ENCODE peak calls at places on chromosomes 4 and X, in seven cellular contexts. One of them, this sample, is unnamed.

GRCh38 chrX:120457766-120458180 is 11.3 kb downstream of the LAMP2 start:
- DNase-seq in activated CD8-positive, alpha-beta T cell treated with anti-CD3 and anti-CD28 coated beads for 36 hours: no peak
- DNase-seq in WTC11: no peak
- DNase-seq in iris pigment epithelial cell: peak
- DNase-seq in stimulated activated CD4-positive, alpha-beta T cell treated with anti-CD3 and anti-CD28 coated beads, Interleukin-4, amount 100 ng/mL, for 24 hours: no peak
- DNase-seq in NB4: peak
- DNase-seq in HEK293T: no peak
- DNase-seq in this sample: no peak

GRCh38 chrX:41664307-41665299 is 24.2 kb upstream of the GPR34 start:
- DNase-seq in activated CD8-positive, alpha-beta T cell treated with anti-CD3 and anti-CD28 coated beads for 36 hours: peak
- DNase-seq in WTC11: no peak
- DNase-seq in iris pigment epithelial cell: peak
- DNase-seq in stimulated activated CD4-positive, alpha-beta T cell treated with anti-CD3 and anti-CD28 coated beads, Interleukin-4, amount 100 ng/mL, for 24 hours: peak
- DNase-seq in NB4: no peak
- DNase-seq in HEK293T: no peak
- DNase-seq in this sample: no peak

GRCh38 chr4:1376841-1377605 is 29.2 kb downstream of the NKX1-1 start:
- DNase-seq in activated CD8-positive, alpha-beta T cell treated with anti-CD3 and anti-CD28 coated beads for 36 hours: no peak
- DNase-seq in WTC11: peak
- DNase-seq in iris pigment epithelial cell: no peak
- DNase-seq in stimulated activated CD4-positive, alpha-beta T cell treated with anti-CD3 and anti-CD28 coated beads, Interleukin-4, amount 100 ng/mL, for 24 hours: no peak
- DNase-seq in NB4: no peak
- DNase-seq in HEK293T: no peak
- DNase-seq in this sample: no peak

GRCh38 chr4:71126719-71127118 is 133.3 kb downstream of the DCK start:
- DNase-seq in activated CD8-positive, alpha-beta T cell treated with anti-CD3 and anti-CD28 coated beads for 36 hours: no peak
- DNase-seq in WTC11: no peak
- DNase-seq in iris pigment epithelial cell: peak
- DNase-seq in stimulated activated CD4-positive, alpha-beta T cell treated with anti-CD3 and anti-CD28 coated beads, Interleukin-4, amount 100 ng/mL, for 24 hours: no peak
- DNase-seq in NB4: no peak
- DNase-seq in HEK293T: no peak
- DNase-seq in this sample: no peak

GRCh38 chr4:17780461-17781071 is 855 bp downstream of the FAM184B start:
- DNase-seq in activated CD8-positive, alpha-beta T cell treated with anti-CD3 and anti-CD28 coated beads for 36 hours: no peak
- DNase-seq in WTC11: no peak
- DNase-seq in iris pigment epithelial cell: no peak
- DNase-seq in stimulated activated CD4-positive, alpha-beta T cell treated with anti-CD3 and anti-CD28 coated beads, Interleukin-4, amount 100 ng/mL, for 24 hours: no peak
- DNase-seq in NB4: no peak
- DNase-seq in HEK293T: no peak
- DNase-seq in this sample: no peak

GRCh38 chr4:140071806-140072205 is 82.2 kb downstream of the MAML3 start:
- DNase-seq in activated CD8-positive, alpha-beta T cell treated with anti-CD3 and anti-CD28 coated beads for 36 hours: peak
- DNase-seq in WTC11: no peak
- DNase-seq in iris pigment epithelial cell: peak
- DNase-seq in stimulated activated CD4-positive, alpha-beta T cell treated with anti-CD3 and anti-CD28 coated beads, Interleukin-4, amount 100 ng/mL, for 24 hours: peak
- DNase-seq in NB4: peak
- DNase-seq in HEK293T: no peak
- DNase-seq in this sample: peak

GRCh38 chr4:6044805-6045204 is 26.6 kb upstream of the C4orf50 start:
- DNase-seq in activated CD8-positive, alpha-beta T cell treated with anti-CD3 and anti-CD28 coated beads for 36 hours: no peak
- DNase-seq in WTC11: peak
- DNase-seq in iris pigment epithelial cell: no peak
- DNase-seq in stimulated activated CD4-positive, alpha-beta T cell treated with anti-CD3 and anti-CD28 coated beads, Interleukin-4, amount 100 ng/mL, for 24 hours: no peak
- DNase-seq in NB4: no peak
- DNase-seq in HEK293T: peak
- DNase-seq in this sample: no peak

GRCh38 chrX:31993635-31994034 is 921.8 kb upstream of the FTHL17 start:
- DNase-seq in activated CD8-positive, alpha-beta T cell treated with anti-CD3 and anti-CD28 coated beads for 36 hours: no peak
- DNase-seq in WTC11: no peak
- DNase-seq in iris pigment epithelial cell: no peak
- DNase-seq in stimulated activated CD4-positive, alpha-beta T cell treated with anti-CD3 and anti-CD28 coated beads, Interleukin-4, amount 100 ng/mL, for 24 hours: no peak
- DNase-seq in NB4: no peak
- DNase-seq in HEK293T: no peak
- DNase-seq in this sample: no peak

GRCh38 chr4:83438719-83439118 is 16.9 kb downstream of the HELQ start:
- DNase-seq in activated CD8-positive, alpha-beta T cell treated with anti-CD3 and anti-CD28 coated beads for 36 hours: no peak
- DNase-seq in WTC11: no peak
- DNase-seq in iris pigment epithelial cell: peak
- DNase-seq in stimulated activated CD4-positive, alpha-beta T cell treated with anti-CD3 and anti-CD28 coated beads, Interleukin-4, amount 100 ng/mL, for 24 hours: no peak
- DNase-seq in NB4: no peak
- DNase-seq in HEK293T: no peak
- DNase-seq in this sample: no peak

GRCh38 chr4:165175879-165176278 is 31.5 kb upstream of the KLHL2 start:
- DNase-seq in activated CD8-positive, alpha-beta T cell treated with anti-CD3 and anti-CD28 coated beads for 36 hours: no peak
- DNase-seq in WTC11: no peak
- DNase-seq in iris pigment epithelial cell: no peak
- DNase-seq in stimulated activated CD4-positive, alpha-beta T cell treated with anti-CD3 and anti-CD28 coated beads, Interleukin-4, amount 100 ng/mL, for 24 hours: no peak
- DNase-seq in NB4: no peak
- DNase-seq in HEK293T: no peak
- DNase-seq in this sample: no peak

GRCh38 chr4:110586137-110586850 is 36.6 kb downstream of the PITX2 start:
- DNase-seq in activated CD8-positive, alpha-beta T cell treated with anti-CD3 and anti-CD28 coated beads for 36 hours: no peak
- DNase-seq in WTC11: no peak
- DNase-seq in iris pigment epithelial cell: peak
- DNase-seq in stimulated activated CD4-positive, alpha-beta T cell treated with anti-CD3 and anti-CD28 coated beads, Interleukin-4, amount 100 ng/mL, for 24 hours: no peak
- DNase-seq in NB4: peak
- DNase-seq in HEK293T: peak
- DNase-seq in this sample: no peak